ENCODE peak calls at places on chromosomes 12 and 14, in seven cellular contexts. C is BJ, A is spleen, Z is endothelial cell, F is dorsolateral prefrontal cortex, E is HepG2, U is GM13976. K is an unnamed sample.

GRCh38 chr14:67971627-67972625 is 152.3 kb downstream of the RAD51B start:
- DNase-seq in Z (no peak), C (peak; percentile 44), U (no peak), E (no peak), F (no peak), A (no peak), K (no peak)

GRCh38 chr12:13463189-13463588 is 266.7 kb downstream of the EMP1 start:
- DNase-seq in A (no peak), E (no peak), Z (no peak), F (no peak), C (no peak), U (no peak), K (no peak)

GRCh38 chr12:47218191-47218654 is 138.5 kb upstream of the AMIGO2 start:
- DNase-seq in Z (no peak), A (no peak), C (no peak), U (no peak), E (no peak), F (no peak), K (no peak)

GRCh38 chr14:51520087-51520486 is 131.6 kb upstream of the FRMD6 start:
- DNase-seq in C (no peak), F (no peak), U (no peak), Z (no peak), E (no peak), A (no peak), K (no peak)

GRCh38 chr14:104973215-104974145 is 4.7 kb downstream of the AHNAK2 start:
- DNase-seq in C (peak; percentile 80), U (no peak), F (peak; percentile 62), E (no peak), A (peak; percentile 72), Z (no peak), K (peak; percentile 67)

GRCh38 chr12:106115450-106115849 is 23.3 kb downstream of the NUAK1 start:
- DNase-seq in U (no peak), F (no peak), E (no peak), A (no peak), Z (no peak), C (no peak), K (no peak)

GRCh38 chr12:118958520-118958919 is 22.8 kb upstream of the SRRM4 start:
- DNase-seq in F (no peak), U (no peak), C (no peak), Z (no peak), A (no peak), E (no peak), K (no peak)

GRCh38 chr14:87049886-87050820 is 942.8 kb downstream of the GALC start:
- DNase-seq in U (no peak), Z (peak; percentile 64), F (no peak), C (peak; percentile 4), E (peak; percentile 37), A (no peak), K (peak; percentile 2)

GRCh38 chr14:89425931-89426330 is 8.9 kb upstream of the FOXN3 start:
- DNase-seq in U (no peak), F (no peak), A (no peak), C (peak; percentile 97), Z (no peak), E (peak; percentile 41), K (peak; percentile 94)

GRCh38 chr14:56004807-56005579 is 113.2 kb upstream of the PELI2 start:
- DNase-seq in F (no peak), U (peak; percentile 24), C (peak; percentile 35), E (no peak), Z (no peak), A (no peak), K (peak; percentile 62)

GRCh38 chr14:22112004-22112403 is 438.4 kb upstream of the OR4E1 start:
- DNase-seq in E (peak; percentile 25), C (no peak), A (no peak), F (no peak), U (peak; percentile 26), Z (peak; percentile 59), K (no peak)

GRCh38 chr12:50387487-50387886 is 8.9 kb downstream of the FAM186A start:
- DNase-seq in Z (no peak), C (no peak), E (no peak), F (no peak), A (no peak), U (no peak), K (no peak)

GRCh38 chr14:81222694-81223093 is 1.9 kb upstream of the GTF2A1 start:
- DNase-seq in Z (no peak), F (no peak), A (no peak), C (no peak), U (no peak), E (peak; percentile 65), K (no peak)

GRCh38 chr14:69712637-69713088 is 54.3 kb upstream of the SRSF5 start:
- DNase-seq in F (no peak), A (peak; percentile 83), E (no peak), C (no peak), Z (no peak), U (no peak), K (no peak)

GRCh38 chr14:44880791-44881190 is 81.0 kb downstream of the KLHL28 start:
- DNase-seq in Z (no peak), C (no peak), E (no peak), U (no peak), F (no peak), A (no peak), K (no peak)

GRCh38 chr14:67241416-67242362 is at the start of gene PALS1:
- DNase-seq in C (peak; percentile 39), Z (peak; percentile 83), A (no peak), U (no peak), F (peak; percentile 44), E (peak; percentile 62), K (peak; percentile 57)

GRCh38 chr12:57471-57980 is 9.0 kb upstream of the IQSEC3 start:
- DNase-seq in Z (no peak), A (peak; percentile 71), F (no peak), C (no peak), E (no peak), U (no peak), K (no peak)

GRCh38 chr14:100287202-100287997 is 18.8 kb downstream of the SLC25A29 start:
- DNase-seq in U (no peak), E (no peak), Z (no peak), F (no peak), A (no peak), C (no peak), K (no peak)

DNA sequence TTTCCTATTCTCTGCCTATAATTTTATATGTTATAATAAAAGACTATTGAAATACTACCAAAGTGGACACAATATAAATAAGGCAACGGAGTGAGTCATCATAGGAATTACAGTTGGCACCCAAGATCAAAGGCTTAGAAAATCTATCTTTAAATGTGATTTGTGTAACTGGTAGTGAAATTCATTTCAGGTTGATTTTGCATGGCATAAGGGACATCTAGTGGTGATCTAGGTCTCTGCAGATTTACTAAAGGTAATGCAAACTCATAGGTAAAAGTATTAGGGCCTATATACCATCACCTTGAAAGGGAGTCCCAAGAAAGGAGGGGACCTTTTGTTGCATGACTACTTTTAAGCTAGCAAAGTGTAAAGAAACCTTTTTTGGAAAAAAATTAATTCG is 527.2 kb downstream of the NRXN3 start:
- DNase-seq in E (peak; percentile 6), A (no peak), U (no peak), Z (no peak), C (no peak), F (no peak), K (peak; percentile 14)
- TF ChIP-seq CTCF in E (peak; percentile 39), A (no peak), U (peak; percentile 33), Z (peak; percentile 31), C (peak; percentile 69), F (peak; percentile 42), K (peak; percentile 58)

GRCh38 chr12:108854055-108854452 is 3.3 kb downstream of the SSH1 start:
- DNase-seq in A (peak; percentile 3), C (peak; percentile 60), U (no peak), E (peak; percentile 6), F (no peak), Z (no peak), K (no peak)

GRCh38 chr12:108849653-108850052 is 7.7 kb downstream of the SSH1 start:
- DNase-seq in A (peak; percentile 22), F (no peak), U (no peak), Z (no peak), C (no peak), E (no peak), K (no peak)

GRCh38 chr12:108852674-108853073 is 4.7 kb downstream of the SSH1 start:
- DNase-seq in C (no peak), F (no peak), A (peak; percentile 62), E (no peak), U (no peak), Z (peak; percentile 34), K (no peak)

GRCh38 chr12:108853426-108853825 is 4.0 kb downstream of the SSH1 start:
- DNase-seq in A (peak; percentile 59), E (no peak), C (no peak), U (no peak), F (no peak), Z (no peak), K (no peak)

DNA sequence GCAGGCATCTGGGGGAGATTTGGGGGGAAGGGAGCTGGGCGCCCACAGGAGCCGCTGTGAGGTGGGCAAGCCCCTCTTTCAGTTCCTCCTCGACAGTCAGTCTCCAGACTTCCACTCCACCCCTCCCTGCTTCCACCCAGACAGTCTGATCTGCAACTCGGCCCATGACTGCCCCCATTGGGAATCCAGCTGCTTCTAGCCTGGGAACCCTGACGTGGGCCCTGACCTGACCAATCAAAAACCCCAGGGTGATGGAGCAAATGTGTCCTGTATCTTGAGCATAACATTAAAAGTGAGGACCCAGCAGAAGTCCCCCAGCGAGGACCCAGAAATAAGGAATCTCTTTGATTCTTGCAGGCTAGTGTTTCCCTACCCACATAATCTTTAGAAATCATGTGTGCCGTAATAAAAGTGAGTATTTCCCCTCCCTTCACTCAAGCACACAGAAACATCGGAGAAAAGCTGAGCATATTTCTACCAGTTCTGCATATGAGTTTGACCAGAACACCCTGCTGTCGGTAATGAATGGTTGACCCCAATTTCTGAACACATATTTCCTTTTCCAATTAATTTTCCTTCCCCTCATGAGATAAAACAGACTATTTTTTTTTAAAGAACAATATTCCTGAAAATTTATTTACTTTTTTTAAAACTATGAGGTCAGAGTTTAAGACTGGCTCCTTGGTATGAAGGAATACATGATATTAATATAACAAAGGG is 6.4 kb downstream of the SSH1 start:
- DNase-seq in U (peak; percentile 83), A (peak; percentile 76), Z (no peak), E (no peak), C (no peak), F (no peak), K (no peak)
- TF ChIP-seq CTCF in U (peak; percentile 27), A (no peak), Z (no peak), E (no peak), C (no peak), F (no peak), K (peak; percentile 44)

GRCh38 chr12:2052861-2053674 is at the start of gene CACNA1C:
- DNase-seq in Z (peak; percentile 69), C (no peak), E (no peak), U (peak; percentile 61), A (peak; percentile 82), F (peak; percentile 68), K (no peak)
- TF ChIP-seq CTCF in Z (no peak), C (peak; percentile 5), E (no peak), U (peak; percentile 11), A (no peak), F (peak; percentile 56), K (peak; percentile 42)

DNA sequence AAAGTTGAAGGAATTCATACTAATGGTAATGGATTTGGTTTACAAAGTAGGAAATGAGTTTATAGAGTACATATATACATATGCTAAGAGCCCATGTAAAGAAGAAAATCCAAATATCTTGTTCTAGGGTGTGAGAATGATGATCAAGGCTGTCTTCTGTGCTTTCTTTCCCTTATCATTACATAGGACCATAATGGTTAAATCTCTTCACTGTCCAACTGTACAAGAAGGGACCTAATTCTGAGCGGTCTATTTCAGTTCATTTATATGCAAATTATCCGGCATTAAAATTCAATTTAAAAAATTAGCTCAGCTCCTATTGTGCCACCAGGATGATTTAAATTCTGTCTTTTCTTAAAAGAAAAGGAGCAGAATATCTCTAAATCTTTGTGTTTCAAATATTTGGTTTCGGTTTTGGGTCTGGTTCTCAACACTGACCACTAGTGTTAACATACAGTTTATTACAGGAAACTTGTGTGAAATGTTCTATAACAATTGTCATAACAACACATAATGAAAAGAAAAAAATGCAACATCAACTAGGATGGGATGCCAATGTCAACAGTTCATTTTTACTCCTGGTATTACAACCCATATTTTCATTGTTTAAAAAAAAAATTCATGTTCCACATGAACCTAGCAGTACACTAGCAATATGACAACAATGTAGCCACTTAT is 16.8 kb downstream of the OR4K1 start:
- DNase-seq in U (no peak), Z (no peak), E (no peak), F (no peak), A (no peak), C (no peak), K (no peak)
- TF ChIP-seq CTCF in U (no peak), Z (no peak), E (no peak), F (no peak), A (no peak), C (no peak), K (no peak)